ENCODE peak calls at places on chromosomes 1 and 21, in ten cellular contexts. V is spleen, G is esophagus squamous epithelium, W is uterus, I is ovary, H is stomach, Z is IMR-90, X is vagina, D is NB4, P is breast epithelium. T is an unnamed sample.
A peak's percentile ranks its signal among the peaks of the same experiment; 100 is the strongest.

GRCh38 chr1:224168859-224169380 is 14.1 kb upstream of the DEGS1 start:
- DNase-seq in V (no peak), G (no peak), W (peak; percentile 53), I (no peak), H (no peak), Z (peak; percentile 91), X (no peak), D (peak; percentile 84), P (no peak), T (no peak)

GRCh38 chr1:36731226-36732037 is 248.7 kb upstream of the CSF3R start:
- DNase-seq in V (no peak), G (no peak), W (no peak), I (no peak), H (no peak), Z (no peak), X (peak; percentile 87), D (peak; percentile 68), P (no peak), T (no peak)

GRCh38 chr21:33975548-33976081 is 60.0 kb upstream of the ATP5PO start:
- DNase-seq in V (no peak), G (no peak), W (no peak), I (no peak), H (no peak), Z (peak; percentile 43), X (peak; percentile 81), D (peak; percentile 92), P (no peak), T (no peak)

GRCh38 chr1:116311756-116312691 is 61.0 kb upstream of the ATP1A1 start:
- DNase-seq in V (no peak), G (no peak), W (no peak), I (no peak), H (peak; percentile 52), Z (no peak), X (no peak), D (no peak), P (peak; percentile 78), T (no peak)

GRCh38 chr21:38470762-38471161 is 27.5 kb downstream of the ERG start:
- DNase-seq in V (no peak), G (no peak), W (no peak), I (no peak), H (no peak), Z (no peak), X (no peak), D (peak; percentile 70), P (no peak), T (no peak)

GRCh38 chr1:186513526-186513925 is 52.6 kb upstream of the PDC start:
- DNase-seq in V (no peak), G (no peak), W (no peak), I (no peak), H (no peak), Z (no peak), X (no peak), D (no peak), P (no peak), T (no peak)

GRCh38 chr1:10736623-10737267 is 59.7 kb downstream of the CASZ1 start:
- DNase-seq in V (no peak), G (no peak), W (no peak), I (no peak), H (peak; percentile 89), Z (no peak), X (no peak), D (no peak), P (peak; percentile 85), T (peak; percentile 81)

GRCh38 chr1:31412732-31413404 is at the start of gene SERINC2:
- DNase-seq in V (peak; percentile 76), G (no peak), W (no peak), I (no peak), H (peak; percentile 66), Z (no peak), X (no peak), D (peak; percentile 34), P (no peak), T (peak; percentile 39)

GRCh38 chr1:244651956-244652698 is 799 bp upstream of the DESI2 start:
- DNase-seq in V (no peak), G (no peak), W (no peak), I (no peak), H (no peak), Z (peak; percentile 11), X (no peak), D (no peak), P (no peak), T (no peak)
- TF ChIP-seq POLR2A in V (no peak), G (no peak), W (no peak), I (no peak), H (no peak), Z (no peak), X (no peak), D (no peak), P (no peak), T (no peak)

GRCh38 chr1:15422871-15423270 is 13.2 kb downstream of the EFHD2 start:
- DNase-seq in V (no peak), G (no peak), W (no peak), I (no peak), H (no peak), Z (no peak), X (no peak), D (no peak), P (no peak), T (no peak)

GRCh38 chr1:15425521-15425920 is 12.7 kb upstream of the CTRC start:
- DNase-seq in V (no peak), G (no peak), W (no peak), I (no peak), H (no peak), Z (no peak), X (no peak), D (no peak), P (no peak), T (no peak)

GRCh38 chr1:15423355-15424077 is 13.8 kb downstream of the EFHD2 start:
- DNase-seq in V (no peak), G (no peak), W (no peak), I (no peak), H (no peak), Z (no peak), X (no peak), D (peak; percentile 44), P (no peak), T (no peak)

GRCh38 chr1:15424981-15425380 is 13.3 kb upstream of the CTRC start:
- DNase-seq in V (no peak), G (no peak), W (no peak), I (no peak), H (no peak), Z (no peak), X (no peak), D (no peak), P (no peak), T (no peak)

GRCh38 chr1:15424146-15424667 is 14.0 kb upstream of the CTRC start:
- DNase-seq in V (no peak), G (no peak), W (no peak), I (no peak), H (peak; percentile 91), Z (no peak), X (no peak), D (no peak), P (no peak), T (peak; percentile 74)
- TF ChIP-seq POLR2A in V (no peak), G (no peak), W (no peak), I (no peak), H (no peak), Z (no peak), X (no peak), D (no peak), P (no peak), T (peak; percentile 29)

GRCh38 chr1:59819566-59820438 is 5.1 kb downstream of the HOOK1 start:
- DNase-seq in V (no peak), G (no peak), W (no peak), I (no peak), H (no peak), Z (no peak), X (no peak), D (no peak), P (no peak), T (no peak)

GRCh38 chr1:59815892-59816291 is 1.1 kb downstream of the HOOK1 start:
- DNase-seq in V (no peak), G (no peak), W (no peak), I (no peak), H (no peak), Z (no peak), X (no peak), D (no peak), P (no peak), T (no peak)

GRCh38 chr1:59816318-59816878 is 1.6 kb downstream of the HOOK1 start:
- DNase-seq in V (no peak), G (no peak), W (no peak), I (no peak), H (no peak), Z (no peak), X (no peak), D (no peak), P (no peak), T (no peak)

GRCh38 chr1:59814180-59814900 is 409 bp upstream of the HOOK1 start:
- DNase-seq in V (peak; percentile 94), G (peak; percentile 68), W (peak; percentile 29), I (peak; percentile 37), H (peak; percentile 95), Z (no peak), X (no peak), D (no peak), P (peak; percentile 95), T (peak; percentile 93)

DNA sequence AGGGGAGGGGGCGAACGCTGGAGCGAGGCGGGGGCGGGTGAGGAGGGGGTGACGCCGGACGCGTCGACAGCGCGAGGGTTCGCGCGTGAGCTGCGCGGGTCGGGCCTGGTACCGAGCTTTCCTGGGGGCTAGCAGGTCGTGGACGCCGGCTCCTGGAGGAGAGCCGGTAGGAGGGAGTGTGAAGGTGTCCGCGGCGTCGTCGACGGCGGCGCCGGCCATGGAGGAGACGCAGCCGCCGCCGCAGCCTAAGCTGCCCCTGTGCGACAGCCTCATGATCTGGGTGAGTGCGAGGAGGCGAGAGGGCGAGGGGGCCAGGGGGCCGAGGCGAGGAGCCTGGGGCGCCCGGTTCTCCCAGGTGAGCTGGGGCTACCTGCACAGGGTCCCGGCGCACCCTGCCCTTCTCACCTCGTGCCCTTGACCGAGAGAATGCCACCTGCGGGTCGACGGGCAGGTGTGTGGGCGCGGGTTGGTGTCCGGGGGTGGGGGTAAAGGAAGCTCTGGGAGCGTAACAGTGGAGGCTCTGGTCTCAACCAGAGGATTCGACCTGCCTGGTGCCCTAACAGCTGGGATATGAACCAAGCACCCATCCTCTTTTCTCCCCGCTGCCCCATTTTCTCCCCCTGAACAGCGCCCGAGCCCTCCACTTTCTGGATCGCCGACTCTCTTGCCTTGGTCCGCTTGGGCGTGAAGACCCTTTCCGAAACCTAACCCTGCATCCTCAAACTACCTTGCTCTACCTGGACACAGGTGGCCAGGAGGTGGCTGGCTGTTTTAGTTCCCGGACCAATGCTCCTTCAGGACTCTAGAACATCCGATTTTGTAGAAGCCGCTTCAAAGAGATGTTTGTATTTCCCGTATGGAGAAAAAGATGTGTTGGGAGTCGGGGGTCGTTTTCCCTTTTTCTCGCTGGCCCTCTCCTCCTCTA is at the start of gene HOOK1:
- DNase-seq in V (no peak), G (no peak), W (no peak), I (no peak), H (no peak), Z (no peak), X (no peak), D (no peak), P (peak; percentile 20), T (peak; percentile 11)
- TF ChIP-seq POLR2A in V (no peak), G (peak; percentile 33), W (no peak), I (no peak), H (no peak), Z (no peak), X (no peak), D (no peak), P (no peak), T (peak; percentile 70)

GRCh38 chr21:45891388-45892155 is 90.0 kb upstream of the COL6A1 start:
- DNase-seq in V (peak; percentile 80), G (no peak), W (no peak), I (no peak), H (no peak), Z (peak; percentile 11), X (no peak), D (no peak), P (no peak), T (no peak)

GRCh38 chr21:45888361-45889009 is 93.1 kb upstream of the COL6A1 start:
- DNase-seq in V (peak; percentile 73), G (no peak), W (no peak), I (no peak), H (no peak), Z (no peak), X (no peak), D (no peak), P (no peak), T (no peak)

GRCh38 chr21:45889115-45889708 is 92.4 kb upstream of the COL6A1 start:
- DNase-seq in V (peak; percentile 71), G (no peak), W (no peak), I (no peak), H (no peak), Z (no peak), X (no peak), D (no peak), P (no peak), T (no peak)

GRCh38 chr21:45887788-45888187 is 93.8 kb upstream of the COL6A1 start:
- DNase-seq in V (peak; percentile 78), G (no peak), W (no peak), I (no peak), H (no peak), Z (no peak), X (no peak), D (no peak), P (no peak), T (no peak)

DNA sequence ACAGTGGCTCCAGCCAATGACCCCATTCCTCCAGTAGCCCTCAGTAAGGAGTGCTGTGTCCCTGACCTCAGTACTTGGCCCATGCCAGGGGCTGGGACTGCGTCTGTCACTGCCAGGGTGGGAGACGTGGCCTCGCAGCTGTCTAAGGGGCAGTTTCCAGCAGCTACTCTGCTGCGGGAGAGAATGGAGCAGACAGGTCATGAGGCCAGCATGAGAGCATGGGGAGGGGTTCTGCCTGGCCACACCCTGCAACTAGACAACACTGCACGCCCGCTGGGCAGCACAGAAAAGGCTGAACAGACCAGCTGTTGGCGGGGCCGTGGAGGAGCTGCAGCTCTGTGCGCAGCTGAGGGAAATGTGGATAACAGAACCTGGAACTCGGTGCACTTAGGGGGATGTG is 91.6 kb upstream of the COL6A1 start:
- DNase-seq in V (peak; percentile 73), G (no peak), W (no peak), I (no peak), H (no peak), Z (no peak), X (no peak), D (no peak), P (no peak), T (no peak)
- TF ChIP-seq POLR2A in V (no peak), G (no peak), W (no peak), I (no peak), H (no peak), Z (no peak), X (no peak), D (no peak), P (no peak), T (no peak)